ENCODE peak calls at places on chromosome 20, in six cellular contexts. One of them, this sample, is unnamed.

GRCh38 chr20:57031867-57032355 is 234.5 kb downstream of the BMP7 start:
- DNase-seq in naive thymus-derived CD8-positive, alpha-beta T cell: no peak
- DNase-seq in GF-D8: no peak
- DNase-seq in T-helper 2 cell: no peak
- DNase-seq in endothelial cell of umbilical vein: no peak
- DNase-seq in tibial artery: no peak
- DNase-seq in this sample: no peak

GRCh38 chr20:63533388-63533787 is 3.8 kb downstream of the PTK6 start:
- DNase-seq in naive thymus-derived CD8-positive, alpha-beta T cell: no peak
- DNase-seq in GF-D8: no peak
- DNase-seq in T-helper 2 cell: no peak
- DNase-seq in endothelial cell of umbilical vein: no peak
- DNase-seq in tibial artery: no peak
- DNase-seq in this sample: no peak

GRCh38 chr20:51631011-51631950 is 88.8 kb upstream of the NFATC2 start:
- DNase-seq in naive thymus-derived CD8-positive, alpha-beta T cell: no peak
- DNase-seq in GF-D8: peak
- DNase-seq in T-helper 2 cell: peak
- DNase-seq in endothelial cell of umbilical vein: peak
- DNase-seq in tibial artery: peak
- DNase-seq in this sample: no peak

GRCh38 chr20:29299811-29300578 is 1957.5 kb upstream of the DEFB115 start:
- DNase-seq in naive thymus-derived CD8-positive, alpha-beta T cell: no peak
- DNase-seq in GF-D8: no peak
- DNase-seq in T-helper 2 cell: no peak
- DNase-seq in endothelial cell of umbilical vein: no peak
- DNase-seq in tibial artery: no peak
- DNase-seq in this sample: no peak

GRCh38 chr20:47306755-47307370 is 49.6 kb downstream of the ZMYND8 start:
- DNase-seq in naive thymus-derived CD8-positive, alpha-beta T cell: no peak
- DNase-seq in GF-D8: no peak
- DNase-seq in T-helper 2 cell: no peak
- DNase-seq in endothelial cell of umbilical vein: no peak
- DNase-seq in tibial artery: peak
- DNase-seq in this sample: no peak

GRCh38 chr20:21490105-21490504 is 23.8 kb downstream of the NKX2-2 start:
- DNase-seq in naive thymus-derived CD8-positive, alpha-beta T cell: no peak
- DNase-seq in GF-D8: no peak
- DNase-seq in T-helper 2 cell: no peak
- DNase-seq in endothelial cell of umbilical vein: peak
- DNase-seq in tibial artery: no peak
- DNase-seq in this sample: no peak

GRCh38 chr20:63230800-63231268 is 4.9 kb upstream of the BIRC7 start:
- DNase-seq in naive thymus-derived CD8-positive, alpha-beta T cell: no peak
- DNase-seq in GF-D8: no peak
- DNase-seq in T-helper 2 cell: no peak
- DNase-seq in endothelial cell of umbilical vein: peak
- DNase-seq in tibial artery: no peak
- DNase-seq in this sample: peak

GRCh38 chr20:32462900-32463641 is 104.9 kb downstream of the ASXL1 start:
- DNase-seq in naive thymus-derived CD8-positive, alpha-beta T cell: no peak
- DNase-seq in GF-D8: no peak
- DNase-seq in T-helper 2 cell: no peak
- DNase-seq in endothelial cell of umbilical vein: no peak
- DNase-seq in tibial artery: no peak
- DNase-seq in this sample: no peak

GRCh38 chr20:61271273-61272221 is 19.5 kb downstream of the CDH4 start:
- DNase-seq in naive thymus-derived CD8-positive, alpha-beta T cell: no peak
- DNase-seq in GF-D8: no peak
- DNase-seq in T-helper 2 cell: no peak
- DNase-seq in endothelial cell of umbilical vein: no peak
- DNase-seq in tibial artery: no peak
- DNase-seq in this sample: no peak

GRCh38 chr20:54113553-54113952 is 43.2 kb upstream of the BCAS1 start:
- DNase-seq in naive thymus-derived CD8-positive, alpha-beta T cell: no peak
- DNase-seq in GF-D8: no peak
- DNase-seq in T-helper 2 cell: no peak
- DNase-seq in endothelial cell of umbilical vein: no peak
- DNase-seq in tibial artery: no peak
- DNase-seq in this sample: no peak

GRCh38 chr20:37042986-37043972 is 52.5 kb downstream of the RBL1 start:
- DNase-seq in naive thymus-derived CD8-positive, alpha-beta T cell: no peak
- DNase-seq in GF-D8: no peak
- DNase-seq in T-helper 2 cell: peak
- DNase-seq in endothelial cell of umbilical vein: no peak
- DNase-seq in tibial artery: no peak
- DNase-seq in this sample: no peak

GRCh38 chr20:35339007-35339406 is 46.8 kb upstream of the FAM83C start:
- DNase-seq in naive thymus-derived CD8-positive, alpha-beta T cell: no peak
- DNase-seq in GF-D8: no peak
- DNase-seq in T-helper 2 cell: no peak
- DNase-seq in endothelial cell of umbilical vein: no peak
- DNase-seq in tibial artery: no peak
- DNase-seq in this sample: no peak

GRCh38 chr20:44433751-44434538 is 41.7 kb upstream of the TTPAL start:
- DNase-seq in naive thymus-derived CD8-positive, alpha-beta T cell: no peak
- DNase-seq in GF-D8: no peak
- DNase-seq in T-helper 2 cell: no peak
- DNase-seq in endothelial cell of umbilical vein: no peak
- DNase-seq in tibial artery: no peak
- DNase-seq in this sample: no peak

GRCh38 chr20:25233016-25233772 is 14.7 kb upstream of the PYGB start:
- DNase-seq in naive thymus-derived CD8-positive, alpha-beta T cell: no peak
- DNase-seq in GF-D8: no peak
- DNase-seq in T-helper 2 cell: no peak
- DNase-seq in endothelial cell of umbilical vein: peak
- DNase-seq in tibial artery: peak
- DNase-seq in this sample: no peak

GRCh38 chr20:32018269-32019155 is 8.3 kb downstream of the CCM2L start:
- DNase-seq in naive thymus-derived CD8-positive, alpha-beta T cell: peak
- DNase-seq in GF-D8: no peak
- DNase-seq in T-helper 2 cell: no peak
- DNase-seq in endothelial cell of umbilical vein: peak
- DNase-seq in tibial artery: peak
- DNase-seq in this sample: peak

GRCh38 chr20:51156796-51157119 is 133.9 kb upstream of the KCNG1 start:
- DNase-seq in naive thymus-derived CD8-positive, alpha-beta T cell: no peak
- DNase-seq in GF-D8: no peak
- DNase-seq in T-helper 2 cell: no peak
- DNase-seq in endothelial cell of umbilical vein: no peak
- DNase-seq in tibial artery: no peak
- DNase-seq in this sample: no peak

GRCh38 chr20:7608246-7608645 is 332.0 kb downstream of the HAO1 start:
- DNase-seq in naive thymus-derived CD8-positive, alpha-beta T cell: no peak
- DNase-seq in GF-D8: no peak
- DNase-seq in T-helper 2 cell: no peak
- DNase-seq in endothelial cell of umbilical vein: peak
- DNase-seq in tibial artery: no peak
- DNase-seq in this sample: peak

GRCh38 chr20:2606507-2607006 is 45.9 kb upstream of the NOP56 start:
- DNase-seq in naive thymus-derived CD8-positive, alpha-beta T cell: no peak
- DNase-seq in GF-D8: no peak
- DNase-seq in T-helper 2 cell: no peak
- DNase-seq in endothelial cell of umbilical vein: no peak
- DNase-seq in tibial artery: no peak
- DNase-seq in this sample: no peak

This sample was measured in nephron progenitor cell.